ENCODE peak calls at places on chromosomes 4 and X, in six cellular contexts. H is G401; N is amygdala; D is activated CD4-positive, alpha-beta T cell treated with anti-CD3 and anti-CD28 coated beads for 24 hours; C is stimulated activated CD8-positive, alpha-beta memory T cell treated with anti-CD3 and anti-CD28 coated beads, Interleukin-7, amount 100 ng/mL, for 48 hours; Z is EL. J is an unnamed sample.

GRCh38 chr4:8351931-8352367 is 82.4 kb downstream of the HTRA3 start:
- DNase-seq in D (no peak), H (no peak), Z (no peak), N (peak), C (no peak), J (no peak)

GRCh38 chr4:137693641-137694040 is 161.3 kb upstream of the PCDH18 start:
- DNase-seq in Z (no peak), D (no peak), N (no peak), H (no peak), C (no peak), J (no peak)

GRCh38 chrX:151634937-151635336 is 60.3 kb upstream of the PRRG3 start:
- DNase-seq in H (no peak), D (no peak), C (no peak), N (no peak), Z (no peak), J (no peak)

GRCh38 chr4:56786955-56787354 is 34.5 kb downstream of the SPINK2 start:
- DNase-seq in D (no peak), H (no peak), N (no peak), Z (peak), C (no peak), J (peak)

GRCh38 chr4:101306225-101306624 is 41.1 kb downstream of the PPP3CA start:
- DNase-seq in H (peak), D (no peak), C (no peak), N (no peak), Z (no peak), J (no peak)

GRCh38 chr4:31518796-31519250 is 798.7 kb downstream of the PCDH7 start:
- DNase-seq in D (no peak), N (no peak), H (no peak), Z (no peak), C (no peak), J (peak)

GRCh38 chrX:150365051-150365952 is 2.2 kb downstream of the MAMLD1 start:
- DNase-seq in N (peak), H (peak), Z (peak), D (no peak), C (no peak), J (peak)

GRCh38 chr4:89338206-89338605 is 30.6 kb upstream of the GPRIN3 start:
- DNase-seq in C (no peak), D (no peak), H (no peak), N (no peak), Z (no peak), J (no peak)

GRCh38 chr4:93394488-93395185 is 433.9 kb upstream of the ATOH1 start:
- DNase-seq in H (no peak), N (no peak), D (no peak), Z (no peak), C (no peak), J (peak)

GRCh38 chrX:149908727-149909126 is 20.6 kb upstream of the HSFX4 start:
- DNase-seq in N (no peak), C (no peak), Z (no peak), H (no peak), D (no peak), J (no peak)

GRCh38 chr4:29566371-29566770 is 1153.8 kb upstream of the PCDH7 start:
- DNase-seq in Z (no peak), C (no peak), H (no peak), D (no peak), N (no peak), J (no peak)

GRCh38 chrX:109847257-109848187 is 114.5 kb upstream of the ACSL4 start:
- DNase-seq in N (no peak), C (no peak), D (no peak), H (no peak), Z (peak), J (peak)

GRCh38 chr4:158315706-158316105 is 105.4 kb downstream of the TMEM144 start:
- DNase-seq in N (no peak), C (no peak), Z (peak), H (no peak), D (no peak), J (peak)

GRCh38 chr4:133593764-133594163 is 444.7 kb downstream of the PCDH10 start:
- DNase-seq in H (no peak), D (no peak), C (no peak), N (no peak), Z (no peak), J (no peak)

GRCh38 chr4:108959497-108959896 is 196.6 kb upstream of the ETNPPL start:
- DNase-seq in H (no peak), D (no peak), N (no peak), C (no peak), Z (no peak), J (peak)

GRCh38 chr4:25913056-25913850 is 767 bp upstream of the SMIM20 start:
- DNase-seq in Z (no peak), H (peak), N (no peak), C (no peak), D (no peak), J (no peak)

GRCh38 chr4:153083447-153083921 is 120.8 kb upstream of the TRIM2 start:
- DNase-seq in Z (peak), D (peak), H (peak), N (peak), C (no peak), J (peak)

GRCh38 chr4:151664289-151664688 is 96.5 kb downstream of the GATB start:
- DNase-seq in C (no peak), H (no peak), D (no peak), Z (no peak), N (no peak), J (no peak)

GRCh38 chr4:57037982-57038604 is 59.4 kb downstream of the POLR2B start:
- DNase-seq in H (peak), N (peak), D (no peak), Z (peak), C (no peak), J (peak)

GRCh38 chr4:38598489-38598888 is 65.5 kb upstream of the KLF3 start:
- DNase-seq in Z (no peak), N (no peak), H (no peak), D (no peak), C (no peak), J (no peak)

GRCh38 chrX:13167444-13168207 is 123.2 kb upstream of the FAM9C start:
- DNase-seq in Z (no peak), H (no peak), D (no peak), N (no peak), C (no peak), J (no peak)

GRCh38 chr4:1122501-1122900 is 9.1 kb upstream of the RNF212 start:
- DNase-seq in D (no peak), C (no peak), H (no peak), N (no peak), Z (no peak), J (no peak)

GRCh38 chrX:20361890-20362262 is 95.2 kb upstream of the RPS6KA3 start:
- DNase-seq in C (no peak), H (no peak), Z (peak), N (no peak), D (no peak), J (peak)

GRCh38 chr4:10806993-10807645 is 122.6 kb upstream of the CLNK start:
- DNase-seq in D (no peak), Z (no peak), C (no peak), H (no peak), N (no peak), J (no peak)

GRCh38 chr4:7328913-7329638 is 105.7 kb downstream of the PSAPL1 start:
- DNase-seq in C (no peak), N (peak), D (no peak), Z (peak), H (peak), J (peak)

GRCh38 chr4:86261634-86262033 is 98.2 kb downstream of the MAPK10 start:
- DNase-seq in C (no peak), H (no peak), N (no peak), D (no peak), Z (no peak), J (no peak)